ENCODE peak calls at places on chromosomes 7 and 10, in five cellular contexts. Q, N, E, A and F are unnamed samples.

GRCh38 chr7:141231018-141231792 is 157.3 kb downstream of the TMEM178B start:
- DNase-seq in A (no peak), N (peak; percentile 71), Q (peak; percentile 26), E (peak; percentile 19), F (no peak)

GRCh38 chr7:18037609-18038008 is 10.0 kb upstream of the PRPS1L1 start:
- DNase-seq in E (no peak), Q (no peak), N (peak; percentile 30), A (no peak), F (no peak)

GRCh38 chr7:73647725-73648592 is 19.7 kb upstream of the VPS37D start:
- DNase-seq in A (no peak), E (no peak), N (no peak), Q (no peak), F (no peak)

GRCh38 chr10:27692663-27693062 is 53.0 kb downstream of the MKX start:
- DNase-seq in N (no peak), E (no peak), A (no peak), Q (no peak), F (no peak)

GRCh38 chr10:29643785-29644501 is 9.2 kb upstream of the SVIL start:
- DNase-seq in Q (peak; percentile 40), N (peak; percentile 77), E (no peak), A (peak; percentile 87), F (no peak)

GRCh38 chr7:132650498-132650897 is 74.2 kb upstream of the PLXNA4 start:
- DNase-seq in N (no peak), E (no peak), Q (peak; percentile 86), A (no peak), F (no peak)

GRCh38 chr10:5970527-5970926 is 6.8 kb downstream of the IL15RA start:
- DNase-seq in A (no peak), Q (no peak), N (no peak), E (no peak), F (no peak)

GRCh38 chr10:5888352-5888751 is 1.3 kb downstream of the ANKRD16 start:
- DNase-seq in A (no peak), Q (peak; percentile 35), E (no peak), N (no peak), F (no peak)

GRCh38 chr7:154911411-154911810 is 91.5 kb downstream of the PAXIP1 start:
- DNase-seq in Q (no peak), E (no peak), A (no peak), N (no peak), F (no peak)

GRCh38 chr10:132310701-132311337 is 3.1 kb upstream of the STK32C start:
- DNase-seq in E (no peak), A (no peak), Q (no peak), N (no peak), F (peak; percentile 53)

GRCh38 chr7:155986497-155987160 is 174.4 kb upstream of the SHH start:
- DNase-seq in Q (no peak), N (no peak), E (no peak), A (no peak), F (peak; percentile 43)

GRCh38 chr7:46321556-46322205 is 400.6 kb upstream of the IGFBP3 start:
- DNase-seq in Q (peak; percentile 33), A (no peak), E (no peak), N (no peak), F (no peak)

GRCh38 chr7:41114691-41115090 is 588.2 kb downstream of the INHBA start:
- DNase-seq in A (no peak), N (no peak), Q (no peak), E (no peak), F (no peak)

GRCh38 chr10:103645141-103646054 is 151.9 kb downstream of the NEURL1 start:
- DNase-seq in N (peak; percentile 62), Q (peak; percentile 94), E (peak; percentile 69), A (peak; percentile 78), F (peak; percentile 62)

GRCh38 chr7:106167439-106168136 is 55.5 kb upstream of the SYPL1 start:
- DNase-seq in A (no peak), N (no peak), Q (peak; percentile 20), E (no peak), F (no peak)

GRCh38 chr10:36721851-36722250 is 403.5 kb upstream of the ANKRD30A start:
- DNase-seq in E (no peak), N (no peak), A (no peak), Q (no peak), F (no peak)

GRCh38 chr10:36489928-36490279 is 635.5 kb upstream of the ANKRD30A start:
- DNase-seq in N (no peak), E (no peak), Q (peak; percentile 78), A (no peak), F (no peak)

GRCh38 chr7:55964802-55965470 is 551 bp downstream of the NIPSNAP2 start:
- DNase-seq in A (peak; percentile 51), Q (no peak), E (peak; percentile 86), N (peak; percentile 85), F (peak; percentile 15)

GRCh38 chr7:151459726-151460473 is 20.0 kb upstream of the CRYGN start:
- DNase-seq in A (peak; percentile 93), E (peak; percentile 79), N (peak; percentile 86), Q (peak; percentile 80), F (peak; percentile 95)

GRCh38 chr10:132685121-132685891 is 100.6 kb downstream of the NKX6-2 start:
- DNase-seq in A (peak; percentile 16), Q (peak; percentile 56), N (peak; percentile 74), E (no peak), F (no peak)

GRCh38 chr10:114638874-114639625 is 19.0 kb downstream of the ABLIM1 start:
- DNase-seq in E (no peak), A (no peak), N (no peak), Q (peak; percentile 99), F (no peak)

GRCh38 chr10:123614888-123615287 is 51.3 kb upstream of the GPR26 start:
- DNase-seq in A (peak; percentile 67), N (peak; percentile 89), Q (peak; percentile 18), E (peak; percentile 63), F (no peak)

GRCh38 chr10:103395754-103396066 is 565 bp downstream of the ATP5MK start:
- DNase-seq in N (no peak), A (no peak), E (no peak), Q (peak; percentile 5), F (no peak)

GRCh38 chr10:74290703-74291102 is 139.7 kb downstream of the ADK start:
- DNase-seq in Q (peak; percentile 79), E (no peak), N (no peak), A (no peak), F (no peak)

GRCh38 chr7:108402865-108403264 is 53.4 kb downstream of the NRCAM start:
- DNase-seq in E (no peak), Q (peak; percentile 43), N (no peak), A (no peak), F (no peak)

GRCh38 chr10:98963608-98964007 is 272.0 kb downstream of the HPSE2 start:
- DNase-seq in A (no peak), N (no peak), E (no peak), Q (no peak), F (no peak)

GRCh38 chr10:117443677-117444022 is 68.4 kb upstream of the PDZD8 start:
- DNase-seq in E (no peak), A (no peak), N (no peak), Q (no peak), F (no peak)

GRCh38 chr10:49596836-49597235 is 13.3 kb upstream of the SLC18A3 start:
- DNase-seq in E (no peak), A (no peak), N (no peak), Q (no peak), F (peak; percentile 44)

GRCh38 chr10:98376485-98376884 is 38.5 kb downstream of the PYROXD2 start:
- DNase-seq in A (no peak), N (no peak), E (no peak), Q (peak; percentile 68), F (no peak)

GRCh38 chr10:43140414-43140813 is 2.2 kb downstream of the CSGALNACT2 start:
- DNase-seq in Q (peak; percentile 89), A (no peak), N (no peak), E (no peak), F (no peak)

GRCh38 chr10:129033354-129033729 is 433.7 kb upstream of the MGMT start:
- DNase-seq in Q (no peak), A (no peak), N (no peak), E (no peak), F (no peak)

GRCh38 chr7:25186436-25186835 is 41.9 kb downstream of the NPVF start:
- DNase-seq in A (no peak), Q (no peak), N (no peak), E (no peak), F (no peak)

GRCh38 chr10:103845983-103846382 is 9.4 kb downstream of the SH3PXD2A start:
- DNase-seq in N (no peak), A (peak; percentile 57), Q (no peak), E (no peak), F (no peak)

GRCh38 chr7:18762189-18762588 is 266.6 kb downstream of the HDAC9 start:
- DNase-seq in E (no peak), A (no peak), N (no peak), Q (peak; percentile 94), F (no peak)

DNA sequence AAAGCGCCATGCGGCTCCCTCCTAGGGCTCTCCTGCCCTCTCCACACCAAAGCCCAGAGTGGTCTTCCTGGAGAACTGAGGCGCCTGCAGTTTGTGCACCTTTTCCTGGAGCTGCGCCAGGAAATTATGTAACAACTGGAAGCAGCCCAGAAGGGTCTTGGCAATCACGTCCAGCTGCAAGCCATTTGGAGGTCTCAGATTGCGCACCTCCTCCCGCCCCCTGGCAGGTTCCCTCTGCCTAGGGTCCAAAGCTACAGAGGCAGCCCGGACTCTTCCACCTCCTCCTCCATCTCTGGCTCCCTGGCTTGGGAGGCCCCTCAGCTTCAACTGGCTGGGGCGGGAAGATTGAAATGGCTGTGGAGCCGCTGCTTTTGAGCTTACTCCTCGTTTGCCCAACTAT is 34.0 kb upstream of the SFTPD start:
- DNase-seq in Q (no peak), N (no peak), A (no peak), E (no peak), F (no peak)
- H3K27me3 ChIP-seq in Q (peaks cover 33% of the 10 kb centered on the region), N (no peaks in the 10 kb centered on the region), A (no peaks in the 10 kb centered on the region), E (no peaks in the 10 kb centered on the region), F (no peaks in the 10 kb centered on the region)

GRCh38 chr10:93475871-93476270 is 6.3 kb downstream of the MYOF start:
- DNase-seq in E (no peak), A (no peak), Q (peak; percentile 97), N (no peak), F (no peak)
- H3K4me1 ChIP-seq in E (peaks cover 68% of the 10 kb centered on the region), A (peaks cover 36% of the 10 kb centered on the region), Q (peaks cover 68% of the 10 kb centered on the region), N (no peaks in the 10 kb centered on the region), F (peaks cover 64% of the 10 kb centered on the region)

GRCh38 chr10:131061221-131061620 is 250.3 kb downstream of the TCERG1L start:
- DNase-seq in N (no peak), Q (no peak), E (no peak), A (no peak), F (no peak)
- H3K27me3 ChIP-seq in N (no peaks in the 10 kb centered on the region), Q (no peaks in the 10 kb centered on the region), E (no peaks in the 10 kb centered on the region), A (no peaks in the 10 kb centered on the region), F (no peaks in the 10 kb centered on the region)

GRCh38 chr10:32371101-32371500 is 24.1 kb upstream of the EPC1 start:
- DNase-seq in N (no peak), E (peak; percentile 38), Q (no peak), A (no peak), F (no peak)
- H3K4me1 ChIP-seq in N (no peaks in the 10 kb centered on the region), E (peaks cover 84% of the 10 kb centered on the region), Q (peaks cover 2% of the 10 kb centered on the region), A (peaks cover 28% of the 10 kb centered on the region), F (no peaks in the 10 kb centered on the region)